ENCODE peak calls at places on chromosomes 7 and 10, in eight cellular contexts. One of them, this sample, is unnamed.

GRCh38 chr7:30331338-30331737 is 46.9 kb downstream of the ZNRF2 start:
- DNase-seq in H54: no peak
- DNase-seq in tibial nerve: no peak
- DNase-seq in suprapubic skin: no peak
- DNase-seq in prostate gland: no peak
- DNase-seq in NB4: no peak
- DNase-seq in A549: no peak
- DNase-seq in breast epithelium: no peak
- DNase-seq in this sample: no peak

GRCh38 chr7:56063500-56063881 is 595 bp upstream of the SUMF2 start:
- DNase-seq in H54: no peak
- DNase-seq in tibial nerve: no peak
- DNase-seq in suprapubic skin: no peak
- DNase-seq in prostate gland: no peak
- DNase-seq in NB4: no peak
- DNase-seq in A549: no peak
- DNase-seq in breast epithelium: no peak
- DNase-seq in this sample: no peak

GRCh38 chr7:81331061-81332018 is 412.5 kb upstream of the SEMA3C start:
- DNase-seq in H54: no peak
- DNase-seq in tibial nerve: no peak
- DNase-seq in suprapubic skin: no peak
- DNase-seq in prostate gland: no peak
- DNase-seq in NB4: no peak
- DNase-seq in A549: no peak
- DNase-seq in breast epithelium: no peak
- DNase-seq in this sample: no peak

GRCh38 chr7:149859369-149859768 is 14.4 kb upstream of the ATP6V0E2 start:
- DNase-seq in H54: no peak
- DNase-seq in tibial nerve: no peak
- DNase-seq in suprapubic skin: no peak
- DNase-seq in prostate gland: no peak
- DNase-seq in NB4: no peak
- DNase-seq in A549: no peak
- DNase-seq in breast epithelium: no peak
- DNase-seq in this sample: no peak

GRCh38 chr10:14534152-14534551 is 203.4 kb upstream of the FRMD4A start:
- DNase-seq in H54: no peak
- DNase-seq in tibial nerve: no peak
- DNase-seq in suprapubic skin: no peak
- DNase-seq in prostate gland: no peak
- DNase-seq in NB4: no peak
- DNase-seq in A549: no peak
- DNase-seq in breast epithelium: no peak
- DNase-seq in this sample: no peak

GRCh38 chr7:158428131-158428841 is 159.3 kb downstream of the PTPRN2 start:
- DNase-seq in H54: no peak
- DNase-seq in tibial nerve: no peak
- DNase-seq in suprapubic skin: no peak
- DNase-seq in prostate gland: no peak
- DNase-seq in NB4: no peak
- DNase-seq in A549: no peak
- DNase-seq in breast epithelium: no peak
- DNase-seq in this sample: peak

GRCh38 chr10:70923696-70924095 is 35.3 kb upstream of the PCBD1 start:
- DNase-seq in H54: no peak
- DNase-seq in tibial nerve: no peak
- DNase-seq in suprapubic skin: no peak
- DNase-seq in prostate gland: no peak
- DNase-seq in NB4: no peak
- DNase-seq in A549: no peak
- DNase-seq in breast epithelium: no peak
- DNase-seq in this sample: no peak

GRCh38 chr7:155230169-155230593 is 67.5 kb upstream of the INSIG1 start:
- DNase-seq in H54: peak
- DNase-seq in tibial nerve: no peak
- DNase-seq in suprapubic skin: no peak
- DNase-seq in prostate gland: peak
- DNase-seq in NB4: no peak
- DNase-seq in A549: peak
- DNase-seq in breast epithelium: peak
- DNase-seq in this sample: peak

GRCh38 chr10:114023198-114023597 is 20.5 kb upstream of the ADRB1 start:
- DNase-seq in H54: no peak
- DNase-seq in tibial nerve: no peak
- DNase-seq in suprapubic skin: no peak
- DNase-seq in prostate gland: no peak
- DNase-seq in NB4: no peak
- DNase-seq in A549: no peak
- DNase-seq in breast epithelium: no peak
- DNase-seq in this sample: no peak

GRCh38 chr10:93813507-93814465 is 56.0 kb downstream of the LGI1 start:
- DNase-seq in H54: peak
- DNase-seq in tibial nerve: peak
- DNase-seq in suprapubic skin: no peak
- DNase-seq in prostate gland: peak
- DNase-seq in NB4: peak
- DNase-seq in A549: peak
- DNase-seq in breast epithelium: peak
- DNase-seq in this sample: no peak

GRCh38 chr7:47375590-47375989 is 206.3 kb downstream of the TNS3 start:
- DNase-seq in H54: no peak
- DNase-seq in tibial nerve: no peak
- DNase-seq in suprapubic skin: no peak
- DNase-seq in prostate gland: no peak
- DNase-seq in NB4: no peak
- DNase-seq in A549: no peak
- DNase-seq in breast epithelium: no peak
- DNase-seq in this sample: no peak

GRCh38 chr7:98628418-98628817 is 11.3 kb downstream of the NPTX2 start:
- DNase-seq in H54: no peak
- DNase-seq in tibial nerve: no peak
- DNase-seq in suprapubic skin: no peak
- DNase-seq in prostate gland: no peak
- DNase-seq in NB4: no peak
- DNase-seq in A549: no peak
- DNase-seq in breast epithelium: no peak
- DNase-seq in this sample: no peak

GRCh38 chr10:61000769-61001730 is 57.1 kb upstream of the RHOBTB1 start:
- DNase-seq in H54: peak
- DNase-seq in tibial nerve: no peak
- DNase-seq in suprapubic skin: no peak
- DNase-seq in prostate gland: peak
- DNase-seq in NB4: no peak
- DNase-seq in A549: peak
- DNase-seq in breast epithelium: no peak
- DNase-seq in this sample: no peak

GRCh38 chr10:13685885-13686284 is 99.1 kb downstream of the PRPF18 start:
- DNase-seq in H54: no peak
- DNase-seq in tibial nerve: no peak
- DNase-seq in suprapubic skin: no peak
- DNase-seq in prostate gland: peak
- DNase-seq in NB4: no peak
- DNase-seq in A549: no peak
- DNase-seq in breast epithelium: peak
- DNase-seq in this sample: no peak

GRCh38 chr7:132817844-132818427 is 241.7 kb upstream of the PLXNA4 start:
- DNase-seq in H54: no peak
- DNase-seq in tibial nerve: no peak
- DNase-seq in suprapubic skin: no peak
- DNase-seq in prostate gland: no peak
- DNase-seq in NB4: no peak
- DNase-seq in A549: no peak
- DNase-seq in breast epithelium: no peak
- DNase-seq in this sample: no peak

GRCh38 chr10:105763611-105764010 is 1122.5 kb downstream of the SORCS3 start:
- DNase-seq in H54: no peak
- DNase-seq in tibial nerve: no peak
- DNase-seq in suprapubic skin: no peak
- DNase-seq in prostate gland: no peak
- DNase-seq in NB4: no peak
- DNase-seq in A549: no peak
- DNase-seq in breast epithelium: no peak
- DNase-seq in this sample: no peak

GRCh38 chr7:156865493-156865892 is 27.5 kb downstream of the LMBR1 start:
- DNase-seq in H54: no peak
- DNase-seq in tibial nerve: no peak
- DNase-seq in suprapubic skin: no peak
- DNase-seq in prostate gland: no peak
- DNase-seq in NB4: no peak
- DNase-seq in A549: no peak
- DNase-seq in breast epithelium: no peak
- DNase-seq in this sample: no peak

GRCh38 chr7:133675510-133676218 is 422.8 kb downstream of the EXOC4 start:
- DNase-seq in H54: no peak
- DNase-seq in tibial nerve: no peak
- DNase-seq in suprapubic skin: no peak
- DNase-seq in prostate gland: no peak
- DNase-seq in NB4: peak
- DNase-seq in A549: no peak
- DNase-seq in breast epithelium: no peak
- DNase-seq in this sample: no peak

GRCh38 chr10:110425684-110426293 is 71.9 kb upstream of the DUSP5 start:
- DNase-seq in H54: no peak
- DNase-seq in tibial nerve: no peak
- DNase-seq in suprapubic skin: no peak
- DNase-seq in prostate gland: no peak
- DNase-seq in NB4: peak
- DNase-seq in A549: peak
- DNase-seq in breast epithelium: no peak
- DNase-seq in this sample: no peak

GRCh38 chr7:142478479-142479220 is 220.8 kb upstream of the PRSS58 start:
- DNase-seq in H54: peak
- DNase-seq in tibial nerve: no peak
- DNase-seq in suprapubic skin: no peak
- DNase-seq in prostate gland: no peak
- DNase-seq in NB4: peak
- DNase-seq in A549: peak
- DNase-seq in breast epithelium: no peak
- DNase-seq in this sample: no peak

GRCh38 chr7:39430441-39430840 is 135.8 kb upstream of the YAE1 start:
- DNase-seq in H54: no peak
- DNase-seq in tibial nerve: no peak
- DNase-seq in suprapubic skin: no peak
- DNase-seq in prostate gland: no peak
- DNase-seq in NB4: no peak
- DNase-seq in A549: no peak
- DNase-seq in breast epithelium: no peak
- DNase-seq in this sample: no peak

GRCh38 chr10:4650572-4650971 is 175.4 kb upstream of the AKR1E2 start:
- DNase-seq in H54: no peak
- DNase-seq in tibial nerve: no peak
- DNase-seq in suprapubic skin: no peak
- DNase-seq in prostate gland: no peak
- DNase-seq in NB4: no peak
- DNase-seq in A549: no peak
- DNase-seq in breast epithelium: no peak
- DNase-seq in this sample: peak

DNA sequence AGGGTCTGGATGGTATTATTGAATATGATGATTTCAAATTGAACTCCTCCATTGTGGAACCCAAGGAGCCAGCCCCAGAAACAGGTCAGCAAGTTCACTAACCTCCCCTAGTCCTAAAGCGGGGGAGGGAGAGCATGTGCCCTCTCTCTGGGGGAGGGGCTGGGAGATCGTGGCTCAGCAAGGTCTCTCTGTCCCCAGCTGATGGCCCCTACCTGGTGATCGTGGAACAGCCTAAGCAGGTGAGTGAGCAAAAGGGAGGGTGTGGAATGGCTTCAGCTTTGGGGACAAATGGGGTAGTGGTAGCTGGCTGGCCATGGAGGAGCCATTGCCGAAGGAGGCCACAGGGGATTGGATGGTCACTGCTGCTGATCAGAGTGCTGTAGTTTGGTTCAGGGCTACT is 746 bp downstream of the NFKB2 start:
- DNase-seq in H54: no peak
- DNase-seq in tibial nerve: no peak
- DNase-seq in suprapubic skin: peak
- DNase-seq in prostate gland: no peak
- DNase-seq in NB4: no peak
- DNase-seq in A549: no peak
- DNase-seq in breast epithelium: no peak
- DNase-seq in this sample: no peak
- TF ChIP-seq POLR2A in H54: no peak
- TF ChIP-seq POLR2A in tibial nerve: no peak
- TF ChIP-seq POLR2A in suprapubic skin: no peak
- TF ChIP-seq POLR2A in prostate gland: no peak
- TF ChIP-seq POLR2A in NB4: no peak
- TF ChIP-seq POLR2A in A549: no peak
- TF ChIP-seq POLR2A in breast epithelium: no peak
- TF ChIP-seq POLR2A in this sample: no peak

GRCh38 chr7:44113764-44114354 is 9.5 kb downstream of the POLD2 start:
- DNase-seq in H54: no peak
- DNase-seq in tibial nerve: no peak
- DNase-seq in suprapubic skin: no peak
- DNase-seq in prostate gland: no peak
- DNase-seq in NB4: no peak
- DNase-seq in A549: no peak
- DNase-seq in breast epithelium: no peak
- DNase-seq in this sample: no peak
- TF ChIP-seq POLR2A in H54: no peak
- TF ChIP-seq POLR2A in tibial nerve: no peak
- TF ChIP-seq POLR2A in suprapubic skin: no peak
- TF ChIP-seq POLR2A in prostate gland: no peak
- TF ChIP-seq POLR2A in NB4: peak
- TF ChIP-seq POLR2A in A549: no peak
- TF ChIP-seq POLR2A in breast epithelium: no peak
- TF ChIP-seq POLR2A in this sample: no peak

GRCh38 chr7:41696323-41696916 is 6.5 kb downstream of the INHBA start:
- DNase-seq in H54: peak
- DNase-seq in tibial nerve: peak
- DNase-seq in suprapubic skin: peak
- DNase-seq in prostate gland: peak
- DNase-seq in NB4: peak
- DNase-seq in A549: peak
- DNase-seq in breast epithelium: no peak
- DNase-seq in this sample: peak
- TF ChIP-seq POLR2A in H54: no peak
- TF ChIP-seq POLR2A in tibial nerve: no peak
- TF ChIP-seq POLR2A in suprapubic skin: no peak
- TF ChIP-seq POLR2A in prostate gland: no peak
- TF ChIP-seq POLR2A in NB4: no peak
- TF ChIP-seq POLR2A in A549: no peak
- TF ChIP-seq POLR2A in breast epithelium: no peak
- TF ChIP-seq POLR2A in this sample: no peak

DNA sequence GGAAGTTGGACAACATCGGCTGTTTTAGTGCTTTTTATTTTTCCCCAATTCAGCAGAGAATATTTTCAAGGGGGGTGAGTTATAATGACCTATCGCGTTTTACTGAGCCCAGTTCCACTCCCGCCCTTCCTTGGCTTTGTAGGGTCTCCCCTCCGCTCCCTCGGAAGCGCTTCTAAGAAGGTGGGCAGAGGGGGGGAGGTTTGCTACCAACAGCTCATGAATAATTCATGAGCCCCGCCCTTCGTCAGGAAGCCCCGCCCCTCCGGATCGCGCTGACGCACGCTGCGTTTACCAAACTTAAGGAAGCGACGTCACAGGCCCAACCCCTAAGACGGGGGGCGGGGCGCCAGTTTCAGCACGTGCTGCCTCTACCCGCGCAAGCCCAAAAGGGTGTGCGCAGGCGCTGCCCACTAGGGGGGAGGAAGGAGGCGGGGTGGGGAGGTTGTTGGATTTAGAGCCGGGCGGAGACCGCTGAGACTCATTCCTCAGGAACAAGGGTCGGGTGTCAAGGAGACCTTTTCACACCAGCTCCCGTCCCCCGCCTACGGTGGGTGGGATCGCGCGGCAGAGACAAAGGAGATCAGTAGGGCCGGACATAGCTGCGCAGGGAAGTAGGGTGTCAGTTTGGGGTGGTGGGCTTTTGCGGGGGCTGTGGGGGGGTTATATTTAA is 529 bp upstream of the MEPCE start:
- DNase-seq in H54: peak
- DNase-seq in tibial nerve: peak
- DNase-seq in suprapubic skin: peak
- DNase-seq in prostate gland: peak
- DNase-seq in NB4: peak
- DNase-seq in A549: peak
- DNase-seq in breast epithelium: peak
- DNase-seq in this sample: peak
- TF ChIP-seq POLR2A in H54: peak
- TF ChIP-seq POLR2A in tibial nerve: peak
- TF ChIP-seq POLR2A in suprapubic skin: peak
- TF ChIP-seq POLR2A in prostate gland: no peak
- TF ChIP-seq POLR2A in NB4: peak
- TF ChIP-seq POLR2A in A549: peak
- TF ChIP-seq POLR2A in breast epithelium: peak
- TF ChIP-seq POLR2A in this sample: no peak